ENCODE peak calls at places on chromosomes 3 and 15, in five cellular contexts. Q, E, Z, R and N are unnamed samples.

GRCh38 chr15:57611938-57612337 is 20.2 kb downstream of the MYZAP start:
- DNase-seq in Q (peak), E (no peak), Z (no peak), R (no peak), N (no peak)

GRCh38 chr3:57017481-57017880 is 43.0 kb upstream of the SPATA12 start:
- DNase-seq in Q (no peak), E (no peak), Z (no peak), R (no peak), N (no peak)

GRCh38 chr15:92623435-92623834 is 32.1 kb downstream of the FAM174B start:
- DNase-seq in Q (no peak), E (no peak), Z (no peak), R (no peak), N (peak)

GRCh38 chr3:193829781-193830180 is 236.8 kb downstream of the OPA1 start:
- DNase-seq in Q (peak), E (no peak), Z (no peak), R (no peak), N (no peak)

GRCh38 chr3:122578110-122578740 is 775 bp downstream of the PARP15 start:
- DNase-seq in Q (no peak), E (no peak), Z (no peak), R (no peak), N (no peak)

GRCh38 chr15:92429378-92430066 is 35.8 kb downstream of the ST8SIA2 start:
- DNase-seq in Q (peak), E (no peak), Z (no peak), R (no peak), N (peak)

GRCh38 chr3:52216585-52217408 is 8.6 kb downstream of the TLR9 start:
- DNase-seq in Q (peak), E (no peak), Z (no peak), R (no peak), N (peak)

GRCh38 chr15:43230640-43231115 is 9.9 kb upstream of the EPB42 start:
- DNase-seq in Q (peak), E (no peak), Z (no peak), R (no peak), N (no peak)